ENCODE peak calls at places on chromosome 15, in nine cellular contexts. R, J, A, G, P, C, O, B and I are unnamed samples.

GRCh38 chr15:38207591-38207990 is 45.0 kb upstream of the SPRED1 start:
- DNase-seq in R (no peak), J (no peak), A (no peak), G (no peak), P (no peak), C (no peak), O (no peak), B (no peak), I (no peak)

GRCh38 chr15:63401078-63401477 is 19.4 kb upstream of the CA12 start:
- DNase-seq in R (no peak), J (no peak), A (no peak), G (no peak), P (no peak), C (no peak), O (no peak), B (no peak), I (no peak)

GRCh38 chr15:57133127-57133968 is 214.9 kb downstream of the TCF12 start:
- DNase-seq in R (no peak), J (no peak), A (no peak), G (no peak), P (no peak), C (peak; percentile 34), O (no peak), B (no peak), I (no peak)

GRCh38 chr15:69304176-69304533 is 5.4 kb downstream of the PAQR5 start:
- DNase-seq in R (no peak), J (no peak), A (peak; percentile 88), G (no peak), P (peak; percentile 25), C (peak; percentile 92), O (no peak), B (peak; percentile 45), I (no peak)

GRCh38 chr15:47812436-47813109 is 95.3 kb downstream of the SEMA6D start:
- DNase-seq in R (no peak), J (no peak), A (peak; percentile 18), G (no peak), P (peak; percentile 11), C (peak; percentile 2), O (no peak), B (no peak), I (no peak)

GRCh38 chr15:50758712-50759205 is 6.7 kb downstream of the SPPL2A start:
- DNase-seq in R (no peak), J (no peak), A (no peak), G (no peak), P (no peak), C (peak; percentile 28), O (no peak), B (no peak), I (no peak)

GRCh38 chr15:51917493-51917892 is 54.1 kb downstream of the LEO1 start:
- DNase-seq in R (no peak), J (no peak), A (peak; percentile 42), G (no peak), P (peak; percentile 50), C (peak; percentile 30), O (no peak), B (peak; percentile 49), I (no peak)

GRCh38 chr15:37792351-37792750 is 142.1 kb upstream of the TMCO5A start:
- DNase-seq in R (no peak), J (no peak), A (no peak), G (no peak), P (no peak), C (peak; percentile 21), O (no peak), B (no peak), I (no peak)

GRCh38 chr15:92654662-92655061 is 913 bp downstream of the FAM174B start:
- DNase-seq in R (no peak), J (no peak), A (no peak), G (no peak), P (no peak), C (no peak), O (no peak), B (no peak), I (no peak)

GRCh38 chr15:100112061-100112420 is 229.7 kb downstream of the ADAMTS17 start:
- DNase-seq in R (no peak), J (no peak), A (no peak), G (no peak), P (no peak), C (no peak), O (no peak), B (no peak), I (no peak)

GRCh38 chr15:35505816-35506215 is 40.1 kb downstream of the DPH6 start:
- DNase-seq in R (no peak), J (no peak), A (no peak), G (no peak), P (no peak), C (no peak), O (no peak), B (no peak), I (no peak)

GRCh38 chr15:63610209-63610841 is 13.1 kb downstream of the FBXL22 start:
- DNase-seq in R (peak; percentile 67), J (peak; percentile 40), A (peak; percentile 81), G (no peak), P (peak; percentile 77), C (peak; percentile 82), O (peak; percentile 78), B (peak; percentile 98), I (peak; percentile 83)

GRCh38 chr15:55873024-55873745 is 120.2 kb downstream of the NEDD4 start:
- DNase-seq in R (no peak), J (no peak), A (peak; percentile 17), G (no peak), P (no peak), C (peak; percentile 13), O (no peak), B (no peak), I (no peak)

GRCh38 chr15:88636039-88636438 is 2.8 kb upstream of the ISG20 start:
- DNase-seq in R (peak; percentile 88), J (no peak), A (no peak), G (no peak), P (no peak), C (no peak), O (no peak), B (no peak), I (peak; percentile 56)

GRCh38 chr15:78276032-78276943 is 11.9 kb downstream of the DNAJA4 start:
- DNase-seq in R (no peak), J (no peak), A (no peak), G (no peak), P (no peak), C (peak; percentile 2), O (no peak), B (no peak), I (no peak)

GRCh38 chr15:56732135-56732880 is 1.0 kb downstream of the ZNF280D start:
- DNase-seq in R (no peak), J (no peak), A (peak; percentile 29), G (no peak), P (peak; percentile 11), C (peak; percentile 61), O (no peak), B (peak; percentile 18), I (peak; percentile 27)

GRCh38 chr15:72604794-72605193 is 49.7 kb upstream of the GOLGA6B start:
- DNase-seq in R (no peak), J (no peak), A (no peak), G (no peak), P (no peak), C (no peak), O (no peak), B (peak; percentile 21), I (no peak)

GRCh38 chr15:84570164-84570692 is 30.6 kb upstream of the ZSCAN2 start:
- DNase-seq in R (peak; percentile 61), J (peak; percentile 65), A (no peak), G (peak; percentile 70), P (no peak), C (no peak), O (peak; percentile 68), B (peak; percentile 22), I (peak; percentile 79)

GRCh38 chr15:101801048-101801447 is 2.3 kb upstream of the OR4F6 start:
- DNase-seq in R (no peak), J (no peak), A (no peak), G (no peak), P (no peak), C (no peak), O (no peak), B (no peak), I (no peak)

GRCh38 chr15:74184582-74185091 is 11.1 kb downstream of the ISLR start:
- DNase-seq in R (no peak), J (peak; percentile 10), A (no peak), G (no peak), P (no peak), C (no peak), O (no peak), B (no peak), I (no peak)
- H3K27ac ChIP-seq in R (no peak overlapping the region), J (no peak overlapping the region), A (no peak overlapping the region), G (no peak overlapping the region), P (no peak overlapping the region), C (no peak overlapping the region), O (no peak overlapping the region), B (no peak overlapping the region), I (no peak overlapping the region)

GRCh38 chr15:67765706-67766105 is 59.6 kb upstream of the SKOR1 start:
- DNase-seq in R (no peak), J (no peak), A (no peak), G (no peak), P (no peak), C (no peak), O (no peak), B (no peak), I (no peak)
- H3K4me3 ChIP-seq in R (no peak overlapping the region), J (no peak overlapping the region), A (no peak overlapping the region), G (no peak overlapping the region), P (no peak overlapping the region), C (no peak overlapping the region), O (no peak overlapping the region), B (no peak overlapping the region), I (no peak overlapping the region)

GRCh38 chr15:43881944-43882343 is 55.1 kb downstream of the WDR76 start:
- DNase-seq in R (no peak), J (no peak), A (no peak), G (no peak), P (no peak), C (no peak), O (no peak), B (peak; percentile 23), I (no peak)
- TF ChIP-seq CTCF in R (no peak), J (peak; percentile 57), A (peak; percentile 43), G (no peak), P (peak; percentile 53), C (peak; percentile 20), O (no peak), B (peak; percentile 66), I (peak; percentile 42)

GRCh38 chr15:40031300-40031699 is 7.7 kb downstream of the SRP14 start:
- DNase-seq in R (no peak), J (no peak), A (no peak), G (no peak), P (no peak), C (no peak), O (no peak), B (no peak), I (no peak)

GRCh38 chr15:40032125-40032839 is 6.7 kb downstream of the SRP14 start:
- DNase-seq in R (no peak), J (no peak), A (no peak), G (no peak), P (no peak), C (no peak), O (no peak), B (no peak), I (no peak)

GRCh38 chr15:40028193-40028592 is 10.8 kb downstream of the SRP14 start:
- DNase-seq in R (no peak), J (no peak), A (no peak), G (no peak), P (no peak), C (no peak), O (no peak), B (no peak), I (no peak)

GRCh38 chr15:40029979-40030893 is 8.7 kb downstream of the SRP14 start:
- DNase-seq in R (no peak), J (no peak), A (peak; percentile 28), G (no peak), P (peak; percentile 50), C (peak; percentile 22), O (no peak), B (peak; percentile 47), I (peak; percentile 52)

GRCh38 chr15:40028853-40029252 is 10.1 kb downstream of the SRP14 start:
- DNase-seq in R (no peak), J (no peak), A (no peak), G (no peak), P (no peak), C (no peak), O (no peak), B (no peak), I (no peak)
- H3K27ac ChIP-seq in R (peak overlapping the region; percentile 10), J (peak overlapping the region; percentile 85), A (no peak overlapping the region), G (peak overlapping the region; percentile 72), P (no peak overlapping the region), C (no peak overlapping the region), O (no peak overlapping the region), B (no peak overlapping the region), I (no peak overlapping the region)